ENCODE peak calls at places on chromosomes 12 and 14, in eight cellular contexts. One of them, this sample, is unnamed.

GRCh38 chr14:91398707-91399106 is 18.9 kb downstream of the CCDC88C start:
- DNase-seq in iPS-NIHi11: no peak
- DNase-seq in upper lobe of right lung: no peak
- DNase-seq in HFFc6: no peak
- DNase-seq in stimulated activated CD4-positive, alpha-beta T cell treated with anti-CD3 and anti-CD28 coated beads, Interleukin-15, amount 100 ng/mL, for 1 hour: no peak
- DNase-seq in EL: no peak
- DNase-seq in endodermal cell: peak
- DNase-seq in activated T-cell treated with anti-CD3 and anti-CD28 coated beads for 48 hours: no peak
- DNase-seq in this sample: no peak

GRCh38 chr12:113416091-113416754 is 6.0 kb upstream of the SDSL start:
- DNase-seq in upper lobe of right lung: no peak
- DNase-seq in endodermal cell: no peak
- DNase-seq in EL: no peak
- DNase-seq in stimulated activated CD4-positive, alpha-beta T cell treated with anti-CD3 and anti-CD28 coated beads, Interleukin-15, amount 100 ng/mL, for 1 hour: no peak
- DNase-seq in activated T-cell treated with anti-CD3 and anti-CD28 coated beads for 48 hours: no peak
- DNase-seq in iPS-NIHi11: no peak
- DNase-seq in HFFc6: no peak
- DNase-seq in this sample: no peak

GRCh38 chr12:89733579-89734201 is 25.1 kb upstream of the ATP2B1 start:
- DNase-seq in endodermal cell: no peak
- DNase-seq in stimulated activated CD4-positive, alpha-beta T cell treated with anti-CD3 and anti-CD28 coated beads, Interleukin-15, amount 100 ng/mL, for 1 hour: no peak
- DNase-seq in activated T-cell treated with anti-CD3 and anti-CD28 coated beads for 48 hours: no peak
- DNase-seq in EL: peak
- DNase-seq in iPS-NIHi11: no peak
- DNase-seq in HFFc6: peak
- DNase-seq in upper lobe of right lung: no peak
- DNase-seq in this sample: no peak

GRCh38 chr14:26960049-26960688 is 362.3 kb upstream of the NOVA1 start:
- DNase-seq in endodermal cell: peak
- DNase-seq in activated T-cell treated with anti-CD3 and anti-CD28 coated beads for 48 hours: no peak
- DNase-seq in upper lobe of right lung: no peak
- DNase-seq in HFFc6: no peak
- DNase-seq in EL: no peak
- DNase-seq in iPS-NIHi11: peak
- DNase-seq in stimulated activated CD4-positive, alpha-beta T cell treated with anti-CD3 and anti-CD28 coated beads, Interleukin-15, amount 100 ng/mL, for 1 hour: no peak
- DNase-seq in this sample: no peak

GRCh38 chr14:100586520-100587247 is 533 bp downstream of the BEGAIN start:
- DNase-seq in activated T-cell treated with anti-CD3 and anti-CD28 coated beads for 48 hours: peak
- DNase-seq in iPS-NIHi11: peak
- DNase-seq in endodermal cell: peak
- DNase-seq in HFFc6: no peak
- DNase-seq in EL: peak
- DNase-seq in upper lobe of right lung: peak
- DNase-seq in stimulated activated CD4-positive, alpha-beta T cell treated with anti-CD3 and anti-CD28 coated beads, Interleukin-15, amount 100 ng/mL, for 1 hour: peak
- DNase-seq in this sample: peak

GRCh38 chr12:54135621-54136027 is 53.2 kb downstream of the SMUG1 start:
- DNase-seq in stimulated activated CD4-positive, alpha-beta T cell treated with anti-CD3 and anti-CD28 coated beads, Interleukin-15, amount 100 ng/mL, for 1 hour: no peak
- DNase-seq in upper lobe of right lung: no peak
- DNase-seq in EL: no peak
- DNase-seq in iPS-NIHi11: no peak
- DNase-seq in activated T-cell treated with anti-CD3 and anti-CD28 coated beads for 48 hours: no peak
- DNase-seq in endodermal cell: no peak
- DNase-seq in HFFc6: no peak
- DNase-seq in this sample: no peak

GRCh38 chr14:104724981-104725771 is 1.1 kb downstream of the ADSS1 start:
- DNase-seq in activated T-cell treated with anti-CD3 and anti-CD28 coated beads for 48 hours: no peak
- DNase-seq in stimulated activated CD4-positive, alpha-beta T cell treated with anti-CD3 and anti-CD28 coated beads, Interleukin-15, amount 100 ng/mL, for 1 hour: no peak
- DNase-seq in HFFc6: peak
- DNase-seq in EL: peak
- DNase-seq in upper lobe of right lung: no peak
- DNase-seq in endodermal cell: peak
- DNase-seq in iPS-NIHi11: peak
- DNase-seq in this sample: peak

GRCh38 chr14:93207468-93208308 is 632 bp downstream of the UBR7 start:
- DNase-seq in HFFc6: peak
- DNase-seq in upper lobe of right lung: no peak
- DNase-seq in endodermal cell: peak
- DNase-seq in stimulated activated CD4-positive, alpha-beta T cell treated with anti-CD3 and anti-CD28 coated beads, Interleukin-15, amount 100 ng/mL, for 1 hour: no peak
- DNase-seq in iPS-NIHi11: peak
- DNase-seq in activated T-cell treated with anti-CD3 and anti-CD28 coated beads for 48 hours: no peak
- DNase-seq in EL: peak
- DNase-seq in this sample: peak

GRCh38 chr12:54879132-54879531 is 24.8 kb downstream of the MUCL1 start:
- DNase-seq in stimulated activated CD4-positive, alpha-beta T cell treated with anti-CD3 and anti-CD28 coated beads, Interleukin-15, amount 100 ng/mL, for 1 hour: no peak
- DNase-seq in EL: peak
- DNase-seq in upper lobe of right lung: no peak
- DNase-seq in HFFc6: no peak
- DNase-seq in endodermal cell: no peak
- DNase-seq in activated T-cell treated with anti-CD3 and anti-CD28 coated beads for 48 hours: no peak
- DNase-seq in iPS-NIHi11: no peak
- DNase-seq in this sample: no peak

GRCh38 chr12:89060133-89060532 is 292.2 kb downstream of the DUSP6 start:
- DNase-seq in upper lobe of right lung: no peak
- DNase-seq in iPS-NIHi11: no peak
- DNase-seq in activated T-cell treated with anti-CD3 and anti-CD28 coated beads for 48 hours: no peak
- DNase-seq in endodermal cell: no peak
- DNase-seq in HFFc6: no peak
- DNase-seq in EL: no peak
- DNase-seq in stimulated activated CD4-positive, alpha-beta T cell treated with anti-CD3 and anti-CD28 coated beads, Interleukin-15, amount 100 ng/mL, for 1 hour: no peak
- DNase-seq in this sample: no peak

GRCh38 chr12:11812558-11813421 is 163.3 kb downstream of the ETV6 start:
- DNase-seq in HFFc6: no peak
- DNase-seq in EL: peak
- DNase-seq in iPS-NIHi11: peak
- DNase-seq in upper lobe of right lung: no peak
- DNase-seq in stimulated activated CD4-positive, alpha-beta T cell treated with anti-CD3 and anti-CD28 coated beads, Interleukin-15, amount 100 ng/mL, for 1 hour: no peak
- DNase-seq in activated T-cell treated with anti-CD3 and anti-CD28 coated beads for 48 hours: no peak
- DNase-seq in endodermal cell: peak
- DNase-seq in this sample: peak

GRCh38 chr14:54808326-54809161 is 94.1 kb downstream of the GCH1 start:
- DNase-seq in stimulated activated CD4-positive, alpha-beta T cell treated with anti-CD3 and anti-CD28 coated beads, Interleukin-15, amount 100 ng/mL, for 1 hour: no peak
- DNase-seq in endodermal cell: no peak
- DNase-seq in EL: no peak
- DNase-seq in iPS-NIHi11: no peak
- DNase-seq in activated T-cell treated with anti-CD3 and anti-CD28 coated beads for 48 hours: no peak
- DNase-seq in HFFc6: no peak
- DNase-seq in upper lobe of right lung: no peak
- DNase-seq in this sample: no peak

GRCh38 chr14:73997944-73998451 is 21.1 kb downstream of the ENTPD5 start:
- DNase-seq in upper lobe of right lung: no peak
- DNase-seq in HFFc6: no peak
- DNase-seq in activated T-cell treated with anti-CD3 and anti-CD28 coated beads for 48 hours: no peak
- DNase-seq in endodermal cell: no peak
- DNase-seq in EL: no peak
- DNase-seq in iPS-NIHi11: no peak
- DNase-seq in stimulated activated CD4-positive, alpha-beta T cell treated with anti-CD3 and anti-CD28 coated beads, Interleukin-15, amount 100 ng/mL, for 1 hour: no peak
- DNase-seq in this sample: no peak

GRCh38 chr12:108685469-108686247 is 45.7 kb downstream of the CORO1C start:
- DNase-seq in EL: no peak
- DNase-seq in activated T-cell treated with anti-CD3 and anti-CD28 coated beads for 48 hours: no peak
- DNase-seq in endodermal cell: no peak
- DNase-seq in HFFc6: no peak
- DNase-seq in upper lobe of right lung: no peak
- DNase-seq in iPS-NIHi11: no peak
- DNase-seq in stimulated activated CD4-positive, alpha-beta T cell treated with anti-CD3 and anti-CD28 coated beads, Interleukin-15, amount 100 ng/mL, for 1 hour: no peak
- DNase-seq in this sample: no peak

GRCh38 chr14:98634043-98634820 is 637.8 kb downstream of the BCL11B start:
- DNase-seq in activated T-cell treated with anti-CD3 and anti-CD28 coated beads for 48 hours: no peak
- DNase-seq in endodermal cell: no peak
- DNase-seq in iPS-NIHi11: no peak
- DNase-seq in EL: no peak
- DNase-seq in HFFc6: no peak
- DNase-seq in stimulated activated CD4-positive, alpha-beta T cell treated with anti-CD3 and anti-CD28 coated beads, Interleukin-15, amount 100 ng/mL, for 1 hour: no peak
- DNase-seq in upper lobe of right lung: no peak
- DNase-seq in this sample: no peak

GRCh38 chr12:67630373-67631088 is 18.0 kb upstream of the DYRK2 start:
- DNase-seq in EL: no peak
- DNase-seq in endodermal cell: peak
- DNase-seq in stimulated activated CD4-positive, alpha-beta T cell treated with anti-CD3 and anti-CD28 coated beads, Interleukin-15, amount 100 ng/mL, for 1 hour: peak
- DNase-seq in upper lobe of right lung: peak
- DNase-seq in HFFc6: no peak
- DNase-seq in activated T-cell treated with anti-CD3 and anti-CD28 coated beads for 48 hours: peak
- DNase-seq in iPS-NIHi11: peak
- DNase-seq in this sample: peak

GRCh38 chr14:45698462-45699134 is 445.6 kb upstream of the MIS18BP1 start:
- DNase-seq in stimulated activated CD4-positive, alpha-beta T cell treated with anti-CD3 and anti-CD28 coated beads, Interleukin-15, amount 100 ng/mL, for 1 hour: no peak
- DNase-seq in upper lobe of right lung: no peak
- DNase-seq in endodermal cell: no peak
- DNase-seq in HFFc6: no peak
- DNase-seq in activated T-cell treated with anti-CD3 and anti-CD28 coated beads for 48 hours: no peak
- DNase-seq in iPS-NIHi11: no peak
- DNase-seq in EL: no peak
- DNase-seq in this sample: no peak

GRCh38 chr12:23221926-23222325 is 597.0 kb downstream of the ETNK1 start:
- DNase-seq in EL: no peak
- DNase-seq in HFFc6: no peak
- DNase-seq in endodermal cell: no peak
- DNase-seq in stimulated activated CD4-positive, alpha-beta T cell treated with anti-CD3 and anti-CD28 coated beads, Interleukin-15, amount 100 ng/mL, for 1 hour: no peak
- DNase-seq in iPS-NIHi11: no peak
- DNase-seq in activated T-cell treated with anti-CD3 and anti-CD28 coated beads for 48 hours: no peak
- DNase-seq in upper lobe of right lung: no peak
- DNase-seq in this sample: no peak

GRCh38 chr14:76958020-76958965 is 70.2 kb downstream of the IRF2BPL start:
- DNase-seq in HFFc6: no peak
- DNase-seq in upper lobe of right lung: no peak
- DNase-seq in iPS-NIHi11: no peak
- DNase-seq in stimulated activated CD4-positive, alpha-beta T cell treated with anti-CD3 and anti-CD28 coated beads, Interleukin-15, amount 100 ng/mL, for 1 hour: no peak
- DNase-seq in activated T-cell treated with anti-CD3 and anti-CD28 coated beads for 48 hours: no peak
- DNase-seq in endodermal cell: no peak
- DNase-seq in EL: no peak
- DNase-seq in this sample: no peak

GRCh38 chr14:88323520-88324199 is 591 bp upstream of the KCNK10 start:
- DNase-seq in EL: peak
- DNase-seq in HFFc6: no peak
- DNase-seq in upper lobe of right lung: no peak
- DNase-seq in activated T-cell treated with anti-CD3 and anti-CD28 coated beads for 48 hours: no peak
- DNase-seq in iPS-NIHi11: peak
- DNase-seq in stimulated activated CD4-positive, alpha-beta T cell treated with anti-CD3 and anti-CD28 coated beads, Interleukin-15, amount 100 ng/mL, for 1 hour: no peak
- DNase-seq in endodermal cell: peak
- DNase-seq in this sample: no peak

GRCh38 chr12:52796839-52797528 is 1.1 kb upstream of the KRT3 start:
- DNase-seq in stimulated activated CD4-positive, alpha-beta T cell treated with anti-CD3 and anti-CD28 coated beads, Interleukin-15, amount 100 ng/mL, for 1 hour: no peak
- DNase-seq in activated T-cell treated with anti-CD3 and anti-CD28 coated beads for 48 hours: no peak
- DNase-seq in endodermal cell: no peak
- DNase-seq in upper lobe of right lung: peak
- DNase-seq in iPS-NIHi11: no peak
- DNase-seq in EL: no peak
- DNase-seq in HFFc6: no peak
- DNase-seq in this sample: no peak

GRCh38 chr14:68665792-68666195 is 127.1 kb downstream of the ZFP36L1 start:
- DNase-seq in HFFc6: no peak
- DNase-seq in upper lobe of right lung: no peak
- DNase-seq in iPS-NIHi11: no peak
- DNase-seq in EL: no peak
- DNase-seq in activated T-cell treated with anti-CD3 and anti-CD28 coated beads for 48 hours: no peak
- DNase-seq in endodermal cell: no peak
- DNase-seq in stimulated activated CD4-positive, alpha-beta T cell treated with anti-CD3 and anti-CD28 coated beads, Interleukin-15, amount 100 ng/mL, for 1 hour: no peak
- DNase-seq in this sample: no peak

GRCh38 chr14:76810953-76811400 is 1.7 kb downstream of the ANGEL1 start:
- DNase-seq in EL: peak
- DNase-seq in activated T-cell treated with anti-CD3 and anti-CD28 coated beads for 48 hours: no peak
- DNase-seq in upper lobe of right lung: no peak
- DNase-seq in endodermal cell: no peak
- DNase-seq in stimulated activated CD4-positive, alpha-beta T cell treated with anti-CD3 and anti-CD28 coated beads, Interleukin-15, amount 100 ng/mL, for 1 hour: no peak
- DNase-seq in HFFc6: peak
- DNase-seq in iPS-NIHi11: peak
- DNase-seq in this sample: no peak

GRCh38 chr12:78040111-78040510 is 209.4 kb downstream of the NAV3 start:
- DNase-seq in activated T-cell treated with anti-CD3 and anti-CD28 coated beads for 48 hours: no peak
- DNase-seq in iPS-NIHi11: no peak
- DNase-seq in HFFc6: no peak
- DNase-seq in stimulated activated CD4-positive, alpha-beta T cell treated with anti-CD3 and anti-CD28 coated beads, Interleukin-15, amount 100 ng/mL, for 1 hour: no peak
- DNase-seq in EL: no peak
- DNase-seq in upper lobe of right lung: no peak
- DNase-seq in endodermal cell: no peak
- DNase-seq in this sample: no peak

GRCh38 chr12:9333129-9333528 is 124.9 kb upstream of the PZP start:
- DNase-seq in endodermal cell: no peak
- DNase-seq in upper lobe of right lung: no peak
- DNase-seq in EL: no peak
- DNase-seq in iPS-NIHi11: no peak
- DNase-seq in stimulated activated CD4-positive, alpha-beta T cell treated with anti-CD3 and anti-CD28 coated beads, Interleukin-15, amount 100 ng/mL, for 1 hour: no peak
- DNase-seq in activated T-cell treated with anti-CD3 and anti-CD28 coated beads for 48 hours: no peak
- DNase-seq in HFFc6: no peak
- DNase-seq in this sample: no peak

GRCh38 chr12:40224439-40225291 is at the start of gene LRRK2:
- DNase-seq in activated T-cell treated with anti-CD3 and anti-CD28 coated beads for 48 hours: peak
- DNase-seq in iPS-NIHi11: peak
- DNase-seq in EL: peak
- DNase-seq in HFFc6: peak
- DNase-seq in upper lobe of right lung: peak
- DNase-seq in endodermal cell: peak
- DNase-seq in stimulated activated CD4-positive, alpha-beta T cell treated with anti-CD3 and anti-CD28 coated beads, Interleukin-15, amount 100 ng/mL, for 1 hour: peak
- DNase-seq in this sample: peak

GRCh38 chr14:32080001-32080510 is 3.0 kb downstream of the ARHGAP5 start:
- DNase-seq in iPS-NIHi11: no peak
- DNase-seq in upper lobe of right lung: no peak
- DNase-seq in endodermal cell: no peak
- DNase-seq in stimulated activated CD4-positive, alpha-beta T cell treated with anti-CD3 and anti-CD28 coated beads, Interleukin-15, amount 100 ng/mL, for 1 hour: no peak
- DNase-seq in HFFc6: peak
- DNase-seq in EL: peak
- DNase-seq in activated T-cell treated with anti-CD3 and anti-CD28 coated beads for 48 hours: no peak
- DNase-seq in this sample: no peak

GRCh38 chr12:113528606-113529005 is 56.9 kb upstream of the LHX5 start:
- DNase-seq in activated T-cell treated with anti-CD3 and anti-CD28 coated beads for 48 hours: no peak
- DNase-seq in endodermal cell: peak
- DNase-seq in upper lobe of right lung: no peak
- DNase-seq in stimulated activated CD4-positive, alpha-beta T cell treated with anti-CD3 and anti-CD28 coated beads, Interleukin-15, amount 100 ng/mL, for 1 hour: no peak
- DNase-seq in iPS-NIHi11: no peak
- DNase-seq in EL: no peak
- DNase-seq in HFFc6: no peak
- DNase-seq in this sample: no peak

GRCh38 chr12:43676183-43676813 is 82.3 kb downstream of the PUS7L start:
- DNase-seq in iPS-NIHi11: peak
- DNase-seq in stimulated activated CD4-positive, alpha-beta T cell treated with anti-CD3 and anti-CD28 coated beads, Interleukin-15, amount 100 ng/mL, for 1 hour: no peak
- DNase-seq in activated T-cell treated with anti-CD3 and anti-CD28 coated beads for 48 hours: no peak
- DNase-seq in HFFc6: no peak
- DNase-seq in upper lobe of right lung: no peak
- DNase-seq in endodermal cell: peak
- DNase-seq in EL: peak
- DNase-seq in this sample: no peak

GRCh38 chr12:6836851-6837250 is 3.9 kb upstream of the GNB3 start:
- DNase-seq in stimulated activated CD4-positive, alpha-beta T cell treated with anti-CD3 and anti-CD28 coated beads, Interleukin-15, amount 100 ng/mL, for 1 hour: no peak
- DNase-seq in iPS-NIHi11: no peak
- DNase-seq in upper lobe of right lung: no peak
- DNase-seq in endodermal cell: no peak
- DNase-seq in activated T-cell treated with anti-CD3 and anti-CD28 coated beads for 48 hours: no peak
- DNase-seq in HFFc6: no peak
- DNase-seq in EL: no peak
- DNase-seq in this sample: peak

GRCh38 chr14:52182853-52183252 is 84.6 kb upstream of the PTGDR start:
- DNase-seq in EL: no peak
- DNase-seq in upper lobe of right lung: no peak
- DNase-seq in endodermal cell: no peak
- DNase-seq in HFFc6: no peak
- DNase-seq in activated T-cell treated with anti-CD3 and anti-CD28 coated beads for 48 hours: no peak
- DNase-seq in iPS-NIHi11: no peak
- DNase-seq in stimulated activated CD4-positive, alpha-beta T cell treated with anti-CD3 and anti-CD28 coated beads, Interleukin-15, amount 100 ng/mL, for 1 hour: no peak
- DNase-seq in this sample: no peak

GRCh38 chr12:49233842-49234526 is 30.9 kb upstream of the TUBA1C start:
- DNase-seq in endodermal cell: peak
- DNase-seq in EL: no peak
- DNase-seq in stimulated activated CD4-positive, alpha-beta T cell treated with anti-CD3 and anti-CD28 coated beads, Interleukin-15, amount 100 ng/mL, for 1 hour: no peak
- DNase-seq in upper lobe of right lung: peak
- DNase-seq in iPS-NIHi11: no peak
- DNase-seq in activated T-cell treated with anti-CD3 and anti-CD28 coated beads for 48 hours: no peak
- DNase-seq in HFFc6: no peak
- DNase-seq in this sample: peak

GRCh38 chr14:103107941-103108748 is 13.6 kb downstream of the EXOC3L4 start:
- DNase-seq in stimulated activated CD4-positive, alpha-beta T cell treated with anti-CD3 and anti-CD28 coated beads, Interleukin-15, amount 100 ng/mL, for 1 hour: no peak
- DNase-seq in iPS-NIHi11: peak
- DNase-seq in HFFc6: no peak
- DNase-seq in endodermal cell: peak
- DNase-seq in upper lobe of right lung: no peak
- DNase-seq in activated T-cell treated with anti-CD3 and anti-CD28 coated beads for 48 hours: no peak
- DNase-seq in EL: no peak
- DNase-seq in this sample: no peak

GRCh38 chr12:131459666-131460365 is 251.1 kb upstream of the SFSWAP start:
- DNase-seq in upper lobe of right lung: peak
- DNase-seq in endodermal cell: peak
- DNase-seq in activated T-cell treated with anti-CD3 and anti-CD28 coated beads for 48 hours: no peak
- DNase-seq in stimulated activated CD4-positive, alpha-beta T cell treated with anti-CD3 and anti-CD28 coated beads, Interleukin-15, amount 100 ng/mL, for 1 hour: no peak
- DNase-seq in EL: no peak
- DNase-seq in iPS-NIHi11: no peak
- DNase-seq in HFFc6: no peak
- DNase-seq in this sample: no peak

This sample was measured in Right ventricle myocardium superior.